ENCODE peak calls at places on chromosomes 1 and 21, in six cellular contexts. B is A172, D is GM10248, U is T-helper 1 cell, I is NCI-H345, M is T-helper 2 cell. H is an unnamed sample.

GRCh38 chr1:230632273-230632873 is 9.9 kb upstream of the COG2 start:
- DNase-seq in B (peak), D (no peak), U (no peak), I (no peak), M (no peak), H (peak)

GRCh38 chr1:77308889-77309621 is 27.2 kb downstream of the AK5 start:
- DNase-seq in B (no peak), D (no peak), U (no peak), I (no peak), M (no peak), H (no peak)

GRCh38 chr1:231969078-231969477 is 342.5 kb downstream of the DISC1 start:
- DNase-seq in B (no peak), D (no peak), U (no peak), I (no peak), M (no peak), H (no peak)

GRCh38 chr1:17239420-17239819 is 9.5 kb upstream of the PADI3 start:
- DNase-seq in B (peak), D (peak), U (no peak), I (peak), M (no peak), H (no peak)

GRCh38 chr1:116868386-116868785 is 41.3 kb upstream of the PTGFRN start:
- DNase-seq in B (no peak), D (no peak), U (no peak), I (no peak), M (no peak), H (no peak)

GRCh38 chr1:218347316-218347712 is 2.2 kb downstream of the TGFB2 start:
- DNase-seq in B (peak), D (no peak), U (no peak), I (peak), M (no peak), H (no peak)

GRCh38 chr1:106986603-106987002 is 69.9 kb upstream of the PRMT6 start:
- DNase-seq in B (no peak), D (no peak), U (no peak), I (peak), M (no peak), H (no peak)

GRCh38 chr1:44500181-44501021 is 95.3 kb downstream of the RNF220 start:
- DNase-seq in B (no peak), D (no peak), U (no peak), I (no peak), M (no peak), H (no peak)

GRCh38 chr1:95007687-95008086 is 65.1 kb downstream of the ALG14 start:
- DNase-seq in B (no peak), D (no peak), U (no peak), I (no peak), M (no peak), H (no peak)

GRCh38 chr1:33972676-33973395 is 109.0 kb downstream of the HMGB4 start:
- DNase-seq in B (no peak), D (no peak), U (no peak), I (no peak), M (no peak), H (no peak)

GRCh38 chr21:16425297-16425696 is 695.5 kb downstream of the USP25 start:
- DNase-seq in B (no peak), D (no peak), U (no peak), I (no peak), M (no peak), H (no peak)

GRCh38 chr1:53552146-53552940 is 93.1 kb downstream of the DMRTB1 start:
- DNase-seq in B (peak), D (no peak), U (no peak), I (peak), M (no peak), H (no peak)

GRCh38 chr1:4054957-4055676 is 155.0 kb upstream of the C1orf174 start:
- DNase-seq in B (no peak), D (no peak), U (no peak), I (no peak), M (no peak), H (no peak)

GRCh38 chr21:45546636-45547203 is 4.5 kb upstream of the SLC19A1 start:
- DNase-seq in B (no peak), D (no peak), U (no peak), I (no peak), M (no peak), H (no peak)

GRCh38 chr1:32933742-32934322 is 30.8 kb downstream of the RNF19B start:
- DNase-seq in B (peak), D (no peak), U (no peak), I (no peak), M (no peak), H (no peak)

GRCh38 chr21:19557046-19557445 is 1153.5 kb upstream of the TMPRSS15 start:
- DNase-seq in B (no peak), D (no peak), U (no peak), I (no peak), M (no peak), H (no peak)

GRCh38 chr1:182301467-182302198 is 90.0 kb downstream of the GLUL start:
- DNase-seq in B (no peak), D (no peak), U (no peak), I (peak), M (no peak), H (no peak)

GRCh38 chr1:219276029-219276738 is 102.5 kb downstream of the LYPLAL1 start:
- DNase-seq in B (no peak), D (no peak), U (no peak), I (no peak), M (no peak), H (no peak)

GRCh38 chr1:151458936-151459330 is 361 bp downstream of the POGZ start:
- DNase-seq in B (peak), D (peak), U (peak), I (peak), M (peak), H (no peak)

GRCh38 chr1:172613294-172613693 is 45.6 kb upstream of the FASLG start:
- DNase-seq in B (no peak), D (no peak), U (no peak), I (no peak), M (no peak), H (no peak)

GRCh38 chr1:12525311-12526181 is 92.5 kb downstream of the DHRS3 start:
- DNase-seq in B (no peak), D (no peak), U (no peak), I (no peak), M (no peak), H (no peak)

GRCh38 chr1:226097866-226098625 is 35.5 kb downstream of the H3-3A start:
- DNase-seq in B (peak), D (no peak), U (no peak), I (no peak), M (no peak), H (no peak)

GRCh38 chr1:7013833-7014639 is 228.8 kb downstream of the CAMTA1 start:
- DNase-seq in B (no peak), D (no peak), U (no peak), I (no peak), M (no peak), H (no peak)

GRCh38 chr1:51220548-51220947 is 15.5 kb upstream of the RNF11 start:
- DNase-seq in B (no peak), D (no peak), U (no peak), I (no peak), M (no peak), H (no peak)

GRCh38 chr1:15429701-15430149 is 8.5 kb upstream of the CTRC start:
- DNase-seq in B (no peak), D (no peak), U (no peak), I (no peak), M (no peak), H (no peak)

GRCh38 chr1:160797861-160798273 is 1.9 kb downstream of the LY9 start:
- DNase-seq in B (no peak), D (no peak), U (no peak), I (no peak), M (no peak), H (no peak)

GRCh38 chr21:16370176-16370575 is 640.4 kb downstream of the USP25 start:
- DNase-seq in B (no peak), D (no peak), U (no peak), I (peak), M (no peak), H (no peak)

GRCh38 chr1:167483790-167484189 is 34.5 kb downstream of the CD247 start:
- DNase-seq in B (no peak), D (no peak), U (no peak), I (no peak), M (no peak), H (no peak)

GRCh38 chr1:9112961-9113880 is 15.7 kb downstream of the GPR157 start:
- DNase-seq in B (no peak), D (no peak), U (no peak), I (peak), M (no peak), H (no peak)

GRCh38 chr1:157105988-157106812 is 6.6 kb upstream of the ETV3L start:
- DNase-seq in B (peak), D (peak), U (no peak), I (no peak), M (no peak), H (peak)

GRCh38 chr1:232352956-232353355 is 277.0 kb downstream of the SIPA1L2 start:
- DNase-seq in B (no peak), D (no peak), U (no peak), I (no peak), M (no peak), H (no peak)

GRCh38 chr1:26535201-26535600 is 5.6 kb downstream of the RPS6KA1 start:
- DNase-seq in B (no peak), D (no peak), U (no peak), I (no peak), M (no peak), H (no peak)

GRCh38 chr1:37509181-37509580 is 5.4 kb downstream of the MEAF6 start:
- DNase-seq in B (peak), D (peak), U (no peak), I (no peak), M (no peak), H (no peak)

GRCh38 chr1:233090706-233091494 is 140.5 kb downstream of the NTPCR start:
- DNase-seq in B (no peak), D (no peak), U (no peak), I (no peak), M (no peak), H (no peak)

GRCh38 chr1:34864759-34865158 is 5.2 kb upstream of the SMIM12 start:
- DNase-seq in B (no peak), D (no peak), U (no peak), I (no peak), M (no peak), H (no peak)

GRCh38 chr1:109017134-109017533 is 24.8 kb downstream of the WDR47 start:
- DNase-seq in B (no peak), D (no peak), U (no peak), I (no peak), M (no peak), H (no peak)

GRCh38 chr1:68213843-68214242 is 18.5 kb downstream of the WLS start:
- DNase-seq in B (peak), D (no peak), U (no peak), I (peak), M (no peak), H (no peak)

GRCh38 chr1:8082945-8083344 is 56.8 kb upstream of the ERRFI1 start:
- DNase-seq in B (peak), D (no peak), U (no peak), I (no peak), M (no peak), H (no peak)

GRCh38 chr1:59601032-59601431 is 213.7 kb upstream of the HOOK1 start:
- DNase-seq in B (peak), D (no peak), U (no peak), I (no peak), M (no peak), H (no peak)

GRCh38 chr1:189859385-189859977 is 618.2 kb downstream of the BRINP3 start:
- DNase-seq in B (peak), D (peak), U (no peak), I (no peak), M (no peak), H (no peak)

H was measured in memory B cell.